ENCODE peak calls at places on chromosomes 4 and X, in six cellular contexts. P is fibroblast of lung, J is K562, R is PC-3, U is mammary epithelial cell, B is MM.1S. N is an unnamed sample.

GRCh38 chr4:73777612-73778011 is 37.2 kb downstream of the CXCL8 start:
- DNase-seq in P (peak; percentile 20), U (peak; percentile 14), R (peak; percentile 47), B (no peak), J (no peak), N (no peak)

GRCh38 chr4:122107680-122108079 is 44.5 kb upstream of the BLTP1 start:
- DNase-seq in R (no peak), P (no peak), U (no peak), J (no peak), B (no peak), N (no peak)

GRCh38 chr4:87559090-87559837 is 30.1 kb upstream of the SPARCL1 start:
- DNase-seq in J (no peak), U (no peak), B (peak; percentile 95), R (peak; percentile 20), P (no peak), N (no peak)

GRCh38 chrX:94752434-94753169 is 1078.6 kb downstream of the FAM133A start:
- DNase-seq in R (no peak), J (no peak), B (no peak), P (no peak), U (no peak), N (no peak)

GRCh38 chr4:18106620-18107019 is 85.1 kb upstream of the LCORL start:
- DNase-seq in R (no peak), U (no peak), J (no peak), P (no peak), B (no peak), N (peak; percentile 34)

GRCh38 chr4:48571471-48571870 is 81.4 kb downstream of the ZAR1 start:
- DNase-seq in R (no peak), P (no peak), B (no peak), U (no peak), J (no peak), N (no peak)

GRCh38 chrX:10514891-10515290 is 105.5 kb downstream of the MID1 start:
- DNase-seq in P (peak; percentile 55), J (no peak), U (no peak), R (no peak), B (no peak), N (no peak)

GRCh38 chrX:34886011-34886410 is 56.6 kb upstream of the FAM47B start:
- DNase-seq in R (no peak), J (no peak), U (no peak), B (no peak), P (no peak), N (no peak)

GRCh38 chr4:185578284-185578683 is 43.0 kb upstream of the PDLIM3 start:
- DNase-seq in J (no peak), B (no peak), P (no peak), U (no peak), R (no peak), N (no peak)

GRCh38 chrX:154714925-154715324 is 36.0 kb downstream of the GAB3 start:
- DNase-seq in J (peak; percentile 60), R (peak; percentile 76), P (peak; percentile 58), U (no peak), B (peak; percentile 55), N (peak; percentile 41)

GRCh38 chr4:28357985-28358384 is 1497.3 kb downstream of the STIM2 start:
- DNase-seq in J (no peak), P (peak; percentile 37), U (peak; percentile 26), B (no peak), R (peak; percentile 39), N (peak; percentile 26)

GRCh38 chr4:182207806-182208483 is 35.3 kb upstream of the TENM3 start:
- DNase-seq in P (peak; percentile 94), B (no peak), R (peak; percentile 32), U (peak; percentile 86), J (no peak), N (peak; percentile 63)

GRCh38 chrX:40202456-40202855 is 104.7 kb upstream of the BCOR start:
- DNase-seq in P (no peak), U (no peak), J (no peak), R (no peak), B (peak; percentile 7), N (no peak)

GRCh38 chr4:71604785-71605184 is 179.1 kb downstream of the GC start:
- DNase-seq in J (no peak), U (no peak), B (peak; percentile 66), R (no peak), P (no peak), N (no peak)

GRCh38 chrX:134548257-134548732 is 88.3 kb downstream of the HPRT1 start:
- DNase-seq in B (peak; percentile 26), J (no peak), R (peak; percentile 21), U (no peak), P (no peak), N (no peak)

GRCh38 chr4:26183017-26183416 is 137.8 kb upstream of the RBPJ start:
- DNase-seq in U (peak; percentile 14), P (peak; percentile 57), B (no peak), R (peak; percentile 76), J (no peak), N (no peak)

GRCh38 chrX:39318497-39319343 is 517.5 kb downstream of the MID1IP1 start:
- DNase-seq in J (no peak), B (no peak), U (no peak), P (no peak), R (no peak), N (no peak)

GRCh38 chrX:43267652-43268051 is 388.4 kb upstream of the MAOA start:
- DNase-seq in B (no peak), R (no peak), P (no peak), J (no peak), U (no peak), N (no peak)

GRCh38 chrX:40468033-40468979 is 112.5 kb upstream of the ATP6AP2 start:
- DNase-seq in R (peak; percentile 35), J (peak; percentile 51), U (peak; percentile 69), P (peak; percentile 7), B (peak; percentile 45), N (peak; percentile 56)

GRCh38 chr4:47482326-47482725 is 2.7 kb upstream of the ATP10D start:
- DNase-seq in J (no peak), P (peak; percentile 57), U (peak; percentile 71), R (peak; percentile 39), B (no peak), N (no peak)

GRCh38 chr4:2417196-2417764 is 1.2 kb downstream of the ZFYVE28 start:
- DNase-seq in U (no peak), J (peak; percentile 51), P (no peak), B (no peak), R (no peak), N (peak; percentile 54)

GRCh38 chr4:38177035-38177791 is 217.0 kb downstream of the PTTG2 start:
- DNase-seq in U (no peak), J (no peak), R (no peak), P (peak; percentile 72), B (peak; percentile 91), N (no peak)

GRCh38 chr4:95190751-95191436 is 357.9 kb downstream of the UNC5C start:
- DNase-seq in P (no peak), U (peak; percentile 10), J (no peak), B (no peak), R (peak; percentile 37), N (peak; percentile 66)

DNA sequence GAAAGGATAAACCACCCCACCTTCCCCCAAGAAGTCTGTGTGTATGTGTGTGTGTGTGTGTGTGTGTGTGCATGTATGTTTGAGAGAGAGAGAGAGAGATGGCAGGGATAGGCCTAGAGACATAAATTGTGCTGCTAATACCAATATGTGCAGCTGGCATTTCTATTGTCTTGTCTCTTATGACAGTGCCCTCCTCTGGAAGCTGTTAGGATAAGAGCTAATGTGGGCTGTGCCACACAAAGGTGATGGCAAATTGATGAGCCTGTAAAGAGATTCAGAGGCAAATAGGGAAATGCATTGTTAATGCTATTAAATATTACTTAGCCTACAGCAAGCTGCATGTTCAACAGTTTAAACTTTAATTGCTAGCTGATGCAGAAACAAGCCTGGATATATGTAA is 332.0 kb downstream of the NKX6-1 start:
- DNase-seq in B (no peak), P (no peak), J (no peak), R (no peak), U (no peak), N (no peak)
- TF ChIP-seq CTCF in B (no peak), P (no peak), J (no peak), R (no peak), U (no peak), N (no peak)

DNA sequence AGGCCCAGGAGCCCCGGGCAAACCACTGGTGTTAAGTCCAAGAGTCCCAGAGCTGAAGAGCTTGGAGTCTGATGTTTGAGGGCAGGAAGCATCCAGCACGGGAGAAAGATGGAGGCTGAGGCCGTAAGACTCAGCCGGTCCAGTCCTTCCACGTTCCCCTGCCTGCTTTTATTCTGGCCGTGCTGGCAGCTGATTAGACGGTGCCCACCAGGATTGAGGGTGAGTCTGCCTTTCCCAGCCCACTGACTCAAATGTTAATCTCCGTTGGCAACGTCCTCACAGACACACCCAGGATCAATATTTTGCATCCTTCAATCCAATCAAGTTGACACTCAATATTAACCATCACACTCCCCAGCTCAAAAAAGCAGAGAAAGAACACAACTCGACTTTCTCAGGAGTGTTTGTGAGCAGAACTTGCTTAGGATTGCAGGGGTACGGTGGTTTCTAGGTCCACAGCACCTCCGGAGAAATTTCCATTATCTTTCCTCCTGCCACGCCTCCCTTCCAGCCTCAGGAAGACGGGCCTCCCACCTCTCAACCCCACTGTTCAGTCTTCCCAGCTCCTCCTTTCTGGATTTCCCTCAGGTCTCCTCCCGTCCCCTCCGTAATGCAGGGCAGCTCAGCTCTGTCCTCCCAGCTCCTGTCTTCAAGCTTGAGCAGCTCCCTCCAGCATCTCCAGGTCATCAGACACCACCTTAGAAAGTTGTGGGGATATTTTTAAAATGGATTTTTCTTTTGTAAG is 13.3 kb upstream of the TMEM271 start:
- DNase-seq in R (no peak), J (no peak), P (no peak), B (no peak), U (no peak), N (no peak)
- TF ChIP-seq EZH2 in R (no peak), J (no peak), P (no peak), B (no peak), U (no peak), N (no peak)

DNA sequence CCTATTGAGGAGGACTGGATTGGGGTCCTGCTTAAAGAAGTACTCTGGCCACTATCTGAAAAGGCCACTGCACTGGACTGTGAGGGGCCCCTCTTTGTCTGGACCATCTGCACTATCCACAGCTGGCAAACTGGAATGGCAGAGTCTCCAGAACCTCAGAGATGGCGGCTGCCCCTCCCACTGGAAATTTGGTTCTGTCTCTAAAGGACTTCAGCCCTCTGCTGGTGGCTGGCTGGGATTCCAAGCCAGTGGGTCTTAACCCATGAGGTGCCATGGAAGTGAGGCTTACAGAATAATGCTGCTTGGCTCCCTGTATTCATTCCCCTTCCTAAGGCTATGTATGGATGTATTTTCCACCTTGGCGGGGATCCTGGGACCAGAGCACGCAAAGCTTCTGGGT is 41.6 kb upstream of the CYLC1 start:
- DNase-seq in R (no peak), J (no peak), B (no peak), P (no peak), U (no peak), N (no peak)
- TF ChIP-seq CTCF in R (no peak), J (no peak), B (no peak), P (no peak), U (no peak), N (no peak)

DNA sequence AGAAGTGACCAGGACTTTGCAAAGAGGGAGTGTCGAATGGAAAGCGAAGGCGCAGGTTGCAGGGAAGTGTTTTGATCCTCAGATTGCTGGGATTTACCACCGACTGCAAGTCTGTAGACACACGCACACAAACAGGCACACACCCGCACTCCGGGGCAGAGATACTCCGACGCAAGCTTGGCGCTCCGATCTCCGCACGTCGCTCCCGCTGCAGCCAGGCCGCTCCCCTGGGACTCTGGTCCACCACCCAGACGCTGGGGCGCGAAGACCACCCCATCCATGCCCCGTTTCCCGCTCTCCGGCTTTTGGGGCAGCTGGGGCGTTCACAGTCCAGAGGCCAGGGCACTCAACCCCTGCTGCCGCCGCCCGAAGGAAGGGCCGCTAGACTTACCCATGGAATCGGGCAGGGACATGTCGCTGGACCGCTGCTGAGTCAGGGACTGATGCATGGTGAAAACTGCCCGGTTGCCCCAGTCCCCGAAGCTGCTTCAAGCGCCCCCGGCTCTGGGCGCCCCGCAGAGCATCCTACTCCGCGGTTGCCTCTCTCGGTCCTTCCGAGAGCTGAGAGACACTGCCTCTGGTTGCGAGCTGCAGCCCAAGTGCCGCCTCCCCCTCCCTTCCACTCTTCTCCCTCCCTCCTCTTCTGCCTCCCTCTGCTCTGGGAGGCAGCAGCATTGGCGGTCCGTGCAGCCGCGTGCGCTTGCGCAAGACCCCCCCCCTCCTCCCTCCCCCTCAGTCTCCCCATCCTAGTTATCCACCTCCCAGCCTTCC is at the start of gene TMEM255A:
- DNase-seq in R (no peak), P (peak; percentile 6), U (no peak), B (peak; percentile 39), J (no peak), N (peak; percentile 28)
- TF ChIP-seq EZH2 in R (no peak), P (peak; percentile 34), U (no peak), B (no peak), J (no peak), N (no peak)